ENCODE peak calls at places on chromosome 14, in nine cellular contexts. N is retina; R is kidney epithelial cell; K is CD8-positive, alpha-beta memory T cell; T is C1 segment of cervical spinal cord; V is hepatocyte; F is foreskin melanocyte; J is HTR-8/SVneo; Q is cerebellar nuclear complex. G is an unnamed sample.
A peak's percentile ranks its signal among the peaks of the same experiment; 100 is the strongest.

GRCh38 chr14:44112774-44113460 is 394.2 kb downstream of the FSCB start:
- DNase-seq in T (no peak), N (no peak), V (no peak), Q (no peak), R (no peak), J (no peak), K (no peak), F (no peak), G (no peak)

GRCh38 chr14:85415015-85415712 is 114.8 kb upstream of the FLRT2 start:
- DNase-seq in N (no peak), F (no peak), Q (no peak), K (no peak), R (peak; percentile 62), T (no peak), J (peak; percentile 69), V (peak; percentile 65), G (no peak)

GRCh38 chr14:53412819-53413664 is 259.9 kb upstream of the DDHD1 start:
- DNase-seq in N (no peak), R (no peak), Q (no peak), V (no peak), K (no peak), J (peak; percentile 37), F (no peak), T (no peak), G (no peak)

GRCh38 chr14:71388336-71388735 is 481.1 kb downstream of the PCNX1 start:
- DNase-seq in J (no peak), R (no peak), K (no peak), T (no peak), N (no peak), V (no peak), F (no peak), Q (no peak), G (no peak)

GRCh38 chr14:103207404-103208072 is 84.3 kb downstream of the TNFAIP2 start:
- DNase-seq in J (no peak), T (no peak), R (no peak), V (peak; percentile 59), F (no peak), K (no peak), Q (no peak), N (peak; percentile 76), G (no peak)

GRCh38 chr14:49688701-49689030 is 652 bp upstream of the POLE2 start:
- DNase-seq in J (no peak), Q (no peak), V (no peak), T (no peak), N (no peak), F (no peak), R (no peak), K (no peak), G (no peak)

GRCh38 chr14:34201909-34202622 is 251.2 kb upstream of the EGLN3 start:
- DNase-seq in N (no peak), T (no peak), V (no peak), K (no peak), R (no peak), F (no peak), J (no peak), Q (no peak), G (no peak)

GRCh38 chr14:23551266-23552028 is at the start of gene ZFHX2:
- DNase-seq in R (peak; percentile 39), T (peak; percentile 56), Q (no peak), J (peak; percentile 67), F (peak; percentile 42), K (peak; percentile 77), N (peak; percentile 94), V (peak; percentile 86), G (no peak)

GRCh38 chr14:24286996-24287395 is 12.6 kb downstream of the DHRS1 start:
- DNase-seq in N (no peak), V (no peak), F (no peak), Q (no peak), J (no peak), K (no peak), T (no peak), R (no peak), G (no peak)

GRCh38 chr14:64879635-64880381 is at the start of gene SPTB:
- DNase-seq in T (no peak), N (no peak), J (peak; percentile 78), Q (peak; percentile 12), K (peak; percentile 70), F (no peak), R (no peak), V (peak; percentile 60), G (no peak)

GRCh38 chr14:95025218-95025617 is 132.1 kb downstream of the DICER1 start:
- DNase-seq in R (no peak), V (no peak), N (no peak), T (no peak), K (no peak), J (no peak), Q (no peak), F (no peak), G (no peak)

GRCh38 chr14:102408729-102409128 is 46.0 kb downstream of the TECPR2 start:
- DNase-seq in F (no peak), V (no peak), N (no peak), J (no peak), Q (no peak), R (no peak), T (no peak), K (no peak), G (no peak)

GRCh38 chr14:88553886-88554457 is 835 bp downstream of the PTPN21 start:
- DNase-seq in F (no peak), Q (no peak), T (no peak), V (no peak), N (peak; percentile 64), J (no peak), K (no peak), R (no peak), G (no peak)

GRCh38 chr14:79564371-79564770 is 646.9 kb downstream of the DIO2 start:
- DNase-seq in K (no peak), J (no peak), R (no peak), Q (no peak), T (no peak), F (no peak), N (no peak), V (no peak), G (no peak)

GRCh38 chr14:102415671-102416070 is 52.9 kb downstream of the TECPR2 start:
- DNase-seq in Q (no peak), F (no peak), V (no peak), J (no peak), N (no peak), K (no peak), T (no peak), R (no peak), G (no peak)

GRCh38 chr14:50830932-50831703 is at the start of gene NIN:
- DNase-seq in K (peak; percentile 82), T (peak; percentile 47), F (peak; percentile 67), Q (no peak), J (peak; percentile 49), V (peak; percentile 92), N (peak; percentile 88), R (no peak), G (no peak)

GRCh38 chr14:75070383-75070782 is 942 bp downstream of the ZC2HC1C start:
- DNase-seq in T (no peak), K (no peak), Q (no peak), V (no peak), J (no peak), R (no peak), N (no peak), F (no peak), G (no peak)

GRCh38 chr14:100065161-100065871 is at the start of gene EVL:
- DNase-seq in F (no peak), K (peak; percentile 87), J (no peak), R (no peak), N (no peak), Q (no peak), V (no peak), T (no peak), G (peak; percentile 81)

GRCh38 chr14:71286126-71286525 is 378.9 kb downstream of the PCNX1 start:
- DNase-seq in Q (no peak), J (no peak), K (no peak), F (no peak), N (no peak), V (no peak), R (no peak), T (no peak), G (no peak)

GRCh38 chr14:72970824-72971434 is 44.7 kb downstream of the DCAF4 start:
- DNase-seq in F (no peak), N (no peak), J (no peak), Q (no peak), T (no peak), V (no peak), K (no peak), R (no peak), G (no peak)

GRCh38 chr14:98296895-98297294 is 975.1 kb downstream of the BCL11B start:
- DNase-seq in J (no peak), K (no peak), T (no peak), N (no peak), F (no peak), Q (no peak), V (no peak), R (no peak), G (no peak)

GRCh38 chr14:93723001-93723400 is 65.3 kb downstream of the PRIMA1 start:
- DNase-seq in F (no peak), T (no peak), R (no peak), K (no peak), Q (no peak), V (no peak), N (no peak), J (no peak), G (no peak)

GRCh38 chr14:64296561-64296960 is 2.4 kb upstream of the ESR2 start:
- DNase-seq in K (no peak), N (no peak), R (no peak), T (no peak), J (no peak), F (peak; percentile 30), V (peak; percentile 17), Q (no peak), G (no peak)

GRCh38 chr14:49879683-49880204 is 13.1 kb upstream of the ARF6 start:
- DNase-seq in J (peak; percentile 51), F (no peak), V (peak; percentile 54), R (peak; percentile 31), N (peak; percentile 19), K (peak; percentile 72), Q (no peak), T (no peak), G (no peak)

GRCh38 chr14:24849471-24849870 is 200.5 kb downstream of the STXBP6 start:
- DNase-seq in Q (no peak), J (no peak), N (no peak), R (no peak), K (no peak), F (peak; percentile 15), T (no peak), V (no peak), G (no peak)

GRCh38 chr14:54974773-54975414 is 52.0 kb downstream of the WDHD1 start:
- DNase-seq in N (no peak), F (no peak), K (no peak), V (no peak), Q (no peak), T (no peak), J (no peak), R (no peak), G (no peak)

GRCh38 chr14:92039073-92039719 is 663 bp downstream of the TRIP11 start:
- DNase-seq in N (no peak), K (no peak), J (peak; percentile 85), F (no peak), Q (no peak), V (peak; percentile 78), R (peak; percentile 57), T (no peak), G (no peak)

GRCh38 chr14:64993263-64993662 is 6.6 kb downstream of the FNTB start:
- DNase-seq in J (no peak), K (no peak), N (no peak), T (no peak), V (no peak), R (no peak), Q (no peak), F (no peak), G (no peak)

GRCh38 chr14:31449971-31450610 is 7.2 kb downstream of the DTD2 start:
- DNase-seq in F (peak; percentile 44), K (no peak), Q (no peak), R (no peak), T (no peak), V (peak; percentile 33), J (peak; percentile 62), N (no peak), G (no peak)

GRCh38 chr14:95549656-95550585 is 15.1 kb downstream of the GLRX5 start:
- DNase-seq in N (no peak), F (no peak), Q (no peak), R (no peak), V (no peak), T (no peak), J (no peak), K (no peak), G (no peak)

GRCh38 chr14:94310248-94310647 is 12.9 kb downstream of the SERPINA6 start:
- DNase-seq in F (no peak), J (no peak), R (no peak), N (no peak), K (no peak), T (no peak), Q (no peak), V (no peak), G (no peak)

G was measured in GM12878.